ENCODE peak calls at places on chromosomes 6 and 20, in eight cellular contexts. O, J, N, K, M, B, X and U are unnamed samples. For H3K36me3, the result is how much of the 10 kb centered on the place peaks cover.

GRCh38 chr6:57313711-57314471 is 3.5 kb upstream of the PRIM2 start:
- DNase-seq in O (peak), J (no peak), N (no peak), K (no peak), M (no peak), B (no peak), X (no peak), U (peak)

GRCh38 chr6:1190361-1190760 is 121.5 kb upstream of the FOXQ1 start:
- DNase-seq in O (no peak), J (no peak), N (no peak), K (no peak), M (no peak), B (no peak), X (no peak), U (peak)

GRCh38 chr6:169894377-169894960 is 143.0 kb downstream of the ERMARD start:
- DNase-seq in O (no peak), J (no peak), N (no peak), K (no peak), M (no peak), B (no peak), X (peak), U (no peak)

GRCh38 chr20:33296206-33296605 is 13.2 kb downstream of the BPIFB1 start:
- DNase-seq in O (no peak), J (no peak), N (no peak), K (no peak), M (no peak), B (no peak), X (no peak), U (no peak)

GRCh38 chr6:168408504-168409136 is 32.4 kb upstream of the SMOC2 start:
- DNase-seq in O (no peak), J (no peak), N (no peak), K (no peak), M (no peak), B (no peak), X (no peak), U (no peak)

GRCh38 chr6:3876131-3876530 is 27.0 kb downstream of the FAM50B start:
- DNase-seq in O (no peak), J (no peak), N (peak), K (no peak), M (no peak), B (no peak), X (peak), U (no peak)

GRCh38 chr6:105949939-105950582 is 136.1 kb upstream of the PRDM1 start:
- DNase-seq in O (no peak), J (no peak), N (no peak), K (peak), M (no peak), B (no peak), X (no peak), U (no peak)

GRCh38 chr6:78093861-78094360 is 441.1 kb downstream of the MEI4 start:
- DNase-seq in O (no peak), J (no peak), N (no peak), K (peak), M (no peak), B (no peak), X (no peak), U (no peak)

GRCh38 chr6:2073476-2073875 is 171.9 kb downstream of the GMDS start:
- DNase-seq in O (no peak), J (no peak), N (no peak), K (no peak), M (no peak), B (no peak), X (no peak), U (no peak)

GRCh38 chr6:168043848-168044415 is 35.1 kb downstream of the FRMD1 start:
- DNase-seq in O (peak), J (no peak), N (no peak), K (no peak), M (no peak), B (no peak), X (no peak), U (no peak)

GRCh38 chr6:117601811-117602150 is 530 bp downstream of the GOPC start:
- DNase-seq in O (no peak), J (no peak), N (peak), K (peak), M (no peak), B (no peak), X (no peak), U (no peak)

GRCh38 chr6:30327232-30327746 is 562 bp downstream of the TRIM39 start:
- DNase-seq in O (no peak), J (no peak), N (no peak), K (no peak), M (no peak), B (no peak), X (no peak), U (no peak)

GRCh38 chr6:164262348-164262747 is 847.8 kb downstream of the QKI start:
- DNase-seq in O (no peak), J (no peak), N (no peak), K (no peak), M (no peak), B (no peak), X (no peak), U (no peak)

GRCh38 chr6:39468385-39468784 is 145.9 kb upstream of the KCNK16 start:
- DNase-seq in O (no peak), J (no peak), N (no peak), K (no peak), M (no peak), B (no peak), X (no peak), U (no peak)

GRCh38 chr20:64037498-64038213 is 1.7 kb downstream of the C20orf204 start:
- DNase-seq in O (no peak), J (no peak), N (no peak), K (peak), M (no peak), B (no peak), X (no peak), U (peak)

GRCh38 chr6:153790048-153790447 is 249.0 kb upstream of the OPRM1 start:
- DNase-seq in O (no peak), J (no peak), N (no peak), K (peak), M (no peak), B (no peak), X (no peak), U (no peak)

GRCh38 chr6:93779086-93779858 is 359.9 kb upstream of the EPHA7 start:
- DNase-seq in O (no peak), J (peak), N (no peak), K (peak), M (no peak), B (no peak), X (peak), U (no peak)

GRCh38 chr6:150638286-150638685 is 38.6 kb downstream of the PLEKHG1 start:
- DNase-seq in O (no peak), J (no peak), N (no peak), K (no peak), M (no peak), B (no peak), X (no peak), U (no peak)

GRCh38 chr6:4133941-4134838 is 1.2 kb downstream of the ECI2 start:
- DNase-seq in O (no peak), J (peak), N (peak), K (peak), M (peak), B (peak), X (no peak), U (peak)

GRCh38 chr6:24402697-24403500 is at the start of gene MRS2:
- DNase-seq in O (peak), J (peak), N (peak), K (peak), M (peak), B (peak), X (peak), U (peak)

GRCh38 chr20:36519944-36520343 is 21.4 kb upstream of the MYL9 start:
- DNase-seq in O (no peak), J (no peak), N (no peak), K (no peak), M (no peak), B (no peak), X (no peak), U (no peak)

GRCh38 chr20:36525620-36526365 is 15.5 kb upstream of the MYL9 start:
- DNase-seq in O (no peak), J (no peak), N (no peak), K (no peak), M (no peak), B (no peak), X (no peak), U (no peak)

GRCh38 chr20:36526521-36527011 is 14.8 kb upstream of the MYL9 start:
- DNase-seq in O (peak), J (peak), N (no peak), K (no peak), M (no peak), B (no peak), X (no peak), U (no peak)

GRCh38 chr20:36521526-36521925 is 19.8 kb upstream of the MYL9 start:
- DNase-seq in O (no peak), J (no peak), N (no peak), K (no peak), M (no peak), B (no peak), X (no peak), U (no peak)

GRCh38 chr20:36523341-36523740 is 18.0 kb upstream of the MYL9 start:
- DNase-seq in O (no peak), J (no peak), N (no peak), K (no peak), M (no peak), B (no peak), X (no peak), U (no peak)
- H3K36me3 ChIP-seq in O (under half), J (under half), N (half or more), K (under half), M (under half), B (under half), X (half or more), U (under half)

GRCh38 chr6:81450180-81450579 is 302.3 kb downstream of the TENT5A start:
- DNase-seq in O (no peak), J (no peak), N (no peak), K (no peak), M (no peak), B (no peak), X (no peak), U (no peak)
- TF ChIP-seq CTCF in O (no peak), J (no peak), N (no peak), K (peak), M (no peak), B (no peak), X (no peak), U (no peak)

GRCh38 chr6:36336210-36336588 is 489 bp downstream of the BNIP5 start:
- DNase-seq in O (no peak), J (no peak), N (no peak), K (no peak), M (no peak), B (no peak), X (no peak), U (no peak)
- H3K27ac ChIP-seq in O (no peak), J (no peak), N (no peak), K (no peak), M (no peak), B (no peak), X (no peak), U (no peak)

GRCh38 chr20:41169184-41169690 is 31.9 kb downstream of the PLCG1 start:
- DNase-seq in O (no peak), J (peak), N (no peak), K (no peak), M (no peak), B (no peak), X (no peak), U (no peak)

GRCh38 chr20:41172296-41173140 is 35.2 kb downstream of the PLCG1 start:
- DNase-seq in O (peak), J (peak), N (no peak), K (no peak), M (no peak), B (no peak), X (peak), U (peak)

GRCh38 chr20:41169791-41170351 is 32.5 kb downstream of the PLCG1 start:
- DNase-seq in O (no peak), J (peak), N (no peak), K (no peak), M (no peak), B (no peak), X (no peak), U (no peak)

GRCh38 chr20:41171736-41172295 is 34.5 kb downstream of the PLCG1 start:
- DNase-seq in O (no peak), J (peak), N (no peak), K (no peak), M (no peak), B (no peak), X (no peak), U (peak)

GRCh38 chr20:41170386-41171105 is 33.2 kb downstream of the PLCG1 start:
- DNase-seq in O (no peak), J (peak), N (no peak), K (no peak), M (no peak), B (no peak), X (no peak), U (peak)
- H3K36me3 ChIP-seq in O (under half), J (under half), N (half or more), K (under half), M (under half), B (half or more), X (half or more), U (half or more)